ENCODE peak calls at places on chromosomes 2 and 18, in nine cellular contexts. One of them, this sample, is unnamed.

GRCh38 chr18:3114456-3114855 is 101.5 kb upstream of the LPIN2 start:
- DNase-seq in esophagus squamous epithelium: no peak
- DNase-seq in cardiac fibroblast: no peak
- DNase-seq in H1: no peak
- DNase-seq in A549: no peak
- DNase-seq in IMR-90: no peak
- DNase-seq in astrocyte of the cerebellum: no peak
- DNase-seq in prostate gland: no peak
- DNase-seq in foreskin fibroblast: peak
- DNase-seq in this sample: no peak

GRCh38 chr2:162403884-162404283 is 60.0 kb downstream of the GCA start:
- DNase-seq in prostate gland: peak
- DNase-seq in IMR-90: peak
- DNase-seq in esophagus squamous epithelium: no peak
- DNase-seq in cardiac fibroblast: peak
- DNase-seq in A549: no peak
- DNase-seq in foreskin fibroblast: peak
- DNase-seq in H1: no peak
- DNase-seq in astrocyte of the cerebellum: peak
- DNase-seq in this sample: no peak

GRCh38 chr18:33802955-33803354 is 224.9 kb downstream of the ASXL3 start:
- DNase-seq in astrocyte of the cerebellum: no peak
- DNase-seq in cardiac fibroblast: no peak
- DNase-seq in A549: no peak
- DNase-seq in esophagus squamous epithelium: no peak
- DNase-seq in H1: no peak
- DNase-seq in IMR-90: no peak
- DNase-seq in foreskin fibroblast: no peak
- DNase-seq in prostate gland: peak
- DNase-seq in this sample: peak

GRCh38 chr2:64859208-64860161 is 129.7 kb upstream of the SLC1A4 start:
- DNase-seq in foreskin fibroblast: peak
- DNase-seq in A549: peak
- DNase-seq in astrocyte of the cerebellum: peak
- DNase-seq in cardiac fibroblast: peak
- DNase-seq in H1: no peak
- DNase-seq in IMR-90: peak
- DNase-seq in esophagus squamous epithelium: peak
- DNase-seq in prostate gland: peak
- DNase-seq in this sample: peak

GRCh38 chr2:39099820-39100728 is 20.8 kb downstream of the SOS1 start:
- DNase-seq in cardiac fibroblast: peak
- DNase-seq in astrocyte of the cerebellum: no peak
- DNase-seq in A549: no peak
- DNase-seq in esophagus squamous epithelium: no peak
- DNase-seq in IMR-90: peak
- DNase-seq in foreskin fibroblast: no peak
- DNase-seq in H1: no peak
- DNase-seq in prostate gland: no peak
- DNase-seq in this sample: no peak

GRCh38 chr2:36277146-36277808 is 78.3 kb upstream of the CRIM1 start:
- DNase-seq in cardiac fibroblast: peak
- DNase-seq in A549: no peak
- DNase-seq in prostate gland: no peak
- DNase-seq in esophagus squamous epithelium: no peak
- DNase-seq in H1: no peak
- DNase-seq in astrocyte of the cerebellum: peak
- DNase-seq in IMR-90: peak
- DNase-seq in foreskin fibroblast: peak
- DNase-seq in this sample: no peak

GRCh38 chr2:108893277-108893676 is 95.7 kb downstream of the EDAR start:
- DNase-seq in esophagus squamous epithelium: no peak
- DNase-seq in IMR-90: no peak
- DNase-seq in astrocyte of the cerebellum: no peak
- DNase-seq in cardiac fibroblast: no peak
- DNase-seq in H1: no peak
- DNase-seq in A549: no peak
- DNase-seq in foreskin fibroblast: no peak
- DNase-seq in prostate gland: no peak
- DNase-seq in this sample: no peak

GRCh38 chr2:149561309-149561926 is 26.2 kb downstream of the MMADHC start:
- DNase-seq in foreskin fibroblast: peak
- DNase-seq in prostate gland: peak
- DNase-seq in cardiac fibroblast: peak
- DNase-seq in H1: no peak
- DNase-seq in astrocyte of the cerebellum: peak
- DNase-seq in IMR-90: peak
- DNase-seq in A549: no peak
- DNase-seq in esophagus squamous epithelium: no peak
- DNase-seq in this sample: no peak

GRCh38 chr2:113169002-113169530 is 4.7 kb upstream of the PSD4 start:
- DNase-seq in prostate gland: no peak
- DNase-seq in foreskin fibroblast: no peak
- DNase-seq in astrocyte of the cerebellum: no peak
- DNase-seq in esophagus squamous epithelium: no peak
- DNase-seq in H1: no peak
- DNase-seq in cardiac fibroblast: no peak
- DNase-seq in IMR-90: no peak
- DNase-seq in A549: no peak
- DNase-seq in this sample: no peak

GRCh38 chr18:63994783-63995399 is 25.0 kb downstream of the SERPINB8 start:
- DNase-seq in foreskin fibroblast: peak
- DNase-seq in A549: peak
- DNase-seq in IMR-90: peak
- DNase-seq in esophagus squamous epithelium: no peak
- DNase-seq in H1: peak
- DNase-seq in cardiac fibroblast: peak
- DNase-seq in astrocyte of the cerebellum: peak
- DNase-seq in prostate gland: no peak
- DNase-seq in this sample: no peak

GRCh38 chr18:44564922-44565321 is 115.8 kb upstream of the SETBP1 start:
- DNase-seq in prostate gland: peak
- DNase-seq in A549: no peak
- DNase-seq in cardiac fibroblast: peak
- DNase-seq in astrocyte of the cerebellum: peak
- DNase-seq in H1: no peak
- DNase-seq in esophagus squamous epithelium: no peak
- DNase-seq in IMR-90: peak
- DNase-seq in foreskin fibroblast: peak
- DNase-seq in this sample: no peak

GRCh38 chr18:56831988-56832387 is 180.8 kb downstream of the WDR7 start:
- DNase-seq in prostate gland: no peak
- DNase-seq in IMR-90: peak
- DNase-seq in esophagus squamous epithelium: no peak
- DNase-seq in H1: no peak
- DNase-seq in foreskin fibroblast: no peak
- DNase-seq in astrocyte of the cerebellum: no peak
- DNase-seq in cardiac fibroblast: no peak
- DNase-seq in A549: no peak
- DNase-seq in this sample: no peak

GRCh38 chr2:143357956-143358355 is 228.7 kb downstream of the ARHGAP15 start:
- DNase-seq in astrocyte of the cerebellum: no peak
- DNase-seq in esophagus squamous epithelium: no peak
- DNase-seq in IMR-90: no peak
- DNase-seq in cardiac fibroblast: no peak
- DNase-seq in prostate gland: no peak
- DNase-seq in H1: no peak
- DNase-seq in A549: no peak
- DNase-seq in foreskin fibroblast: no peak
- DNase-seq in this sample: no peak

GRCh38 chr18:44813586-44813985 is 132.9 kb downstream of the SETBP1 start:
- DNase-seq in cardiac fibroblast: no peak
- DNase-seq in foreskin fibroblast: peak
- DNase-seq in esophagus squamous epithelium: no peak
- DNase-seq in H1: no peak
- DNase-seq in prostate gland: no peak
- DNase-seq in astrocyte of the cerebellum: no peak
- DNase-seq in A549: no peak
- DNase-seq in IMR-90: no peak
- DNase-seq in this sample: no peak

GRCh38 chr18:66999003-66999402 is 395.1 kb upstream of the CDH19 start:
- DNase-seq in prostate gland: no peak
- DNase-seq in A549: no peak
- DNase-seq in astrocyte of the cerebellum: no peak
- DNase-seq in H1: no peak
- DNase-seq in IMR-90: no peak
- DNase-seq in esophagus squamous epithelium: no peak
- DNase-seq in cardiac fibroblast: no peak
- DNase-seq in foreskin fibroblast: no peak
- DNase-seq in this sample: no peak

GRCh38 chr2:110869472-110870446 is 137.4 kb downstream of the ACOXL start:
- DNase-seq in prostate gland: no peak
- DNase-seq in H1: no peak
- DNase-seq in astrocyte of the cerebellum: peak
- DNase-seq in IMR-90: peak
- DNase-seq in esophagus squamous epithelium: no peak
- DNase-seq in A549: no peak
- DNase-seq in cardiac fibroblast: peak
- DNase-seq in foreskin fibroblast: peak
- DNase-seq in this sample: no peak

GRCh38 chr2:110790907-110791306 is 58.5 kb downstream of the ACOXL start:
- DNase-seq in esophagus squamous epithelium: no peak
- DNase-seq in H1: no peak
- DNase-seq in A549: no peak
- DNase-seq in cardiac fibroblast: no peak
- DNase-seq in astrocyte of the cerebellum: no peak
- DNase-seq in IMR-90: no peak
- DNase-seq in prostate gland: no peak
- DNase-seq in foreskin fibroblast: no peak
- DNase-seq in this sample: no peak

GRCh38 chr2:206482123-206482522 is 38.8 kb downstream of the ADAM23 start:
- DNase-seq in esophagus squamous epithelium: no peak
- DNase-seq in H1: no peak
- DNase-seq in IMR-90: peak
- DNase-seq in prostate gland: no peak
- DNase-seq in foreskin fibroblast: peak
- DNase-seq in A549: no peak
- DNase-seq in astrocyte of the cerebellum: no peak
- DNase-seq in cardiac fibroblast: peak
- DNase-seq in this sample: no peak

GRCh38 chr2:199975297-199975895 is 20.0 kb downstream of the MAIP1 start:
- DNase-seq in H1: no peak
- DNase-seq in prostate gland: no peak
- DNase-seq in A549: no peak
- DNase-seq in foreskin fibroblast: peak
- DNase-seq in IMR-90: peak
- DNase-seq in cardiac fibroblast: peak
- DNase-seq in astrocyte of the cerebellum: no peak
- DNase-seq in esophagus squamous epithelium: no peak
- DNase-seq in this sample: no peak

GRCh38 chr2:197134206-197134605 is 176.4 kb downstream of the ANKRD44 start:
- DNase-seq in astrocyte of the cerebellum: no peak
- DNase-seq in H1: no peak
- DNase-seq in IMR-90: peak
- DNase-seq in A549: no peak
- DNase-seq in cardiac fibroblast: no peak
- DNase-seq in foreskin fibroblast: peak
- DNase-seq in prostate gland: no peak
- DNase-seq in esophagus squamous epithelium: no peak
- DNase-seq in this sample: no peak
- TF ChIP-seq CTCF in astrocyte of the cerebellum: peak
- TF ChIP-seq CTCF in H1: no peak
- TF ChIP-seq CTCF in IMR-90: peak
- TF ChIP-seq CTCF in A549: no peak
- TF ChIP-seq CTCF in cardiac fibroblast: no peak
- TF ChIP-seq CTCF in foreskin fibroblast: no peak
- TF ChIP-seq CTCF in prostate gland: no peak
- TF ChIP-seq CTCF in esophagus squamous epithelium: no peak
- TF ChIP-seq CTCF in this sample: no peak

DNA sequence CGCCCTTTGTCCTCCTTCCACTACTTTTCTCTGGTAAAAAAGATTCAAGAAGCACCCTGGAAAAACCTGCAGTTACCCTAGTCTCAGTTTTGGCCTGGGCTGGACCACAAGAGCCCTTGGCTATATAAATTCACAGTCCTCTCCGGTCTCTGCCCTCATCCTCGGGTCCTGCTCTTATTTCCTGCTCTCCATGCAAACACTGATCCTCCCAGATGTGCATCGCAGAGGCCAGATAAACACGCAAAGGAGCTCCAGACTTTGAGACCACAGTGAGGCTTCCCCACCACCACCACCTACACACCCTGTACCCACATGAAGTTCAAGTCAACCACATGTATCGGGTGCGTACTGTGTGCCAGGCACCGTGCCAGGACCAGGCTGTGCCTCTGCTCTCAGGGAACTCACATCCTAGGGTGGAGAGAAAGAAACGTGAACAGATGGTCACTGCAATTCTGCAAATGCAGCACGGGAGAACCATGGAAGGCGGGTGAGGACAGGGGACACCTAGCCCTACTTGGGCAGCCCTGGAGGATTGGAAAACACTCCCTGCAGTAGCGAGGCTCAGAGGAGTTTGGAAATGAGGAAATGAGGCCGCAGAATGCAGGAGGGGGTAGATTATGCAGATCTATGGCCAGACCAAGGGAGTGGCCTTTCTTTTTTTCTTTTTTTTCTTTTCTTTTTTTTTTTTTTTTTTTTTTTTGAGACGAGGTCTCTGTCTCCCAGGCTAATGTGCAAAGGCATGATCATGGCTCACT is 7.5 kb downstream of the CTDSP1 start:
- DNase-seq in H1: no peak
- DNase-seq in esophagus squamous epithelium: no peak
- DNase-seq in prostate gland: peak
- DNase-seq in astrocyte of the cerebellum: no peak
- DNase-seq in A549: no peak
- DNase-seq in cardiac fibroblast: peak
- DNase-seq in foreskin fibroblast: peak
- DNase-seq in IMR-90: peak
- DNase-seq in this sample: no peak
- H3K4me3 ChIP-seq in H1: peak
- H3K4me3 ChIP-seq in esophagus squamous epithelium: peak
- H3K4me3 ChIP-seq in prostate gland: peak
- H3K4me3 ChIP-seq in astrocyte of the cerebellum: peak
- H3K4me3 ChIP-seq in A549: peak
- H3K4me3 ChIP-seq in cardiac fibroblast: peak
- H3K4me3 ChIP-seq in foreskin fibroblast: peak
- H3K4me3 ChIP-seq in IMR-90: peak
- H3K4me3 ChIP-seq in this sample: peak

DNA sequence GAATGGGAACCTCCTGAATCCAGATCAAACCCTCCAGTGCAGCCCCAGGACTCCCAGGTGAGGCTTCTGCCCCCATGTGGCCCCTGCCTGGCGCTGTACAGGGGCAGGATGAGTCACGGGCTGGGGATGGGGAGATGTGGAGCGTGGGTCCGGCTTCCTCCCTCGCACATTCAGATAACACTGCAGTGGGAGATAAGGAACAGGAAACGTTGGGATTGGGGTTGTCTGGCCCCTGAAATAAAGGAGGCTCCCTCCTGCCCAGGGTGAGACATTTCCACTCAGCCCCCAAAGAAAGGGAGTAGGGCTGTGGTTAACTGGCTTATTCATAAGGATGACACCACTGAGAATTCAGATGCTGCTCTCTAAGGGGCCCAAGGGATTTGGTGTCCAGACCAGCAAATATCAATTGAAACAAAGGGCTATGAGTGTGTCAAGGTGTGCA is 30.7 kb downstream of the IGFBP5 start:
- DNase-seq in A549: no peak
- DNase-seq in esophagus squamous epithelium: no peak
- DNase-seq in astrocyte of the cerebellum: no peak
- DNase-seq in foreskin fibroblast: peak
- DNase-seq in IMR-90: peak
- DNase-seq in prostate gland: no peak
- DNase-seq in cardiac fibroblast: peak
- DNase-seq in H1: no peak
- DNase-seq in this sample: no peak
- TF ChIP-seq CTCF in A549: no peak
- TF ChIP-seq CTCF in esophagus squamous epithelium: no peak
- TF ChIP-seq CTCF in astrocyte of the cerebellum: peak
- TF ChIP-seq CTCF in foreskin fibroblast: peak
- TF ChIP-seq CTCF in IMR-90: peak
- TF ChIP-seq CTCF in prostate gland: no peak
- TF ChIP-seq CTCF in cardiac fibroblast: peak
- TF ChIP-seq CTCF in H1: peak
- TF ChIP-seq CTCF in this sample: no peak

GRCh38 chr2:186695081-186695756 is 1.4 kb downstream of the FAM171B start:
- DNase-seq in cardiac fibroblast: peak
- DNase-seq in H1: no peak
- DNase-seq in esophagus squamous epithelium: no peak
- DNase-seq in IMR-90: peak
- DNase-seq in foreskin fibroblast: peak
- DNase-seq in A549: no peak
- DNase-seq in astrocyte of the cerebellum: peak
- DNase-seq in prostate gland: no peak
- DNase-seq in this sample: no peak
- H3K4me3 ChIP-seq in cardiac fibroblast: peak
- H3K4me3 ChIP-seq in H1: peak
- H3K4me3 ChIP-seq in esophagus squamous epithelium: peak
- H3K4me3 ChIP-seq in IMR-90: peak
- H3K4me3 ChIP-seq in foreskin fibroblast: peak
- H3K4me3 ChIP-seq in A549: no peak
- H3K4me3 ChIP-seq in astrocyte of the cerebellum: peak
- H3K4me3 ChIP-seq in prostate gland: no peak
- H3K4me3 ChIP-seq in this sample: peak

This sample was measured in breast epithelium.